ENCODE peak calls at places on chromosomes 1 and 21, in seven cellular contexts. One of them, this sample, is unnamed.
A peak's percentile ranks its signal among the peaks of the same experiment; 100 is the strongest.

GRCh38 chr1:76018045-76018444 is 56.5 kb upstream of the ST6GALNAC3 start:
- DNase-seq in PC-3: no peak
- DNase-seq in HCT116: no peak
- DNase-seq in neural progenitor cell: no peak
- DNase-seq in hepatocyte: no peak
- DNase-seq in GM23338: no peak
- DNase-seq in OCI-LY7: no peak
- DNase-seq in this sample: no peak

GRCh38 chr1:178341218-178341956 is 155.4 kb downstream of the CLEC20A start:
- DNase-seq in PC-3: peak; percentile 91
- DNase-seq in HCT116: peak; percentile 68
- DNase-seq in neural progenitor cell: peak; percentile 95
- DNase-seq in hepatocyte: peak; percentile 77
- DNase-seq in GM23338: peak; percentile 98
- DNase-seq in OCI-LY7: no peak
- DNase-seq in this sample: peak; percentile 96

GRCh38 chr1:109815809-109816791 is 52.4 kb upstream of the EPS8L3 start:
- DNase-seq in PC-3: no peak
- DNase-seq in HCT116: no peak
- DNase-seq in neural progenitor cell: no peak
- DNase-seq in hepatocyte: no peak
- DNase-seq in GM23338: no peak
- DNase-seq in OCI-LY7: peak; percentile 83
- DNase-seq in this sample: peak; percentile 43

GRCh38 chr1:109498161-109498801 is 4.4 kb downstream of the CYB561D1 start:
- DNase-seq in PC-3: peak; percentile 28
- DNase-seq in HCT116: no peak
- DNase-seq in neural progenitor cell: peak; percentile 81
- DNase-seq in hepatocyte: peak; percentile 45
- DNase-seq in GM23338: peak; percentile 84
- DNase-seq in OCI-LY7: peak; percentile 29
- DNase-seq in this sample: peak; percentile 54

GRCh38 chr21:33265664-33266049 is 510 bp upstream of the IL10RB start:
- DNase-seq in PC-3: peak; percentile 31
- DNase-seq in HCT116: no peak
- DNase-seq in neural progenitor cell: peak; percentile 45
- DNase-seq in hepatocyte: peak; percentile 56
- DNase-seq in GM23338: peak; percentile 65
- DNase-seq in OCI-LY7: peak; percentile 80
- DNase-seq in this sample: peak; percentile 28

GRCh38 chr1:202107321-202107761 is 15.4 kb upstream of the GPR37L1 start:
- DNase-seq in PC-3: peak; percentile 44
- DNase-seq in HCT116: no peak
- DNase-seq in neural progenitor cell: no peak
- DNase-seq in hepatocyte: no peak
- DNase-seq in GM23338: no peak
- DNase-seq in OCI-LY7: no peak
- DNase-seq in this sample: no peak

GRCh38 chr1:225422033-225422605 is 5.7 kb downstream of the LBR start:
- DNase-seq in PC-3: no peak
- DNase-seq in HCT116: no peak
- DNase-seq in neural progenitor cell: no peak
- DNase-seq in hepatocyte: no peak
- DNase-seq in GM23338: no peak
- DNase-seq in OCI-LY7: no peak
- DNase-seq in this sample: no peak

GRCh38 chr1:235953801-235954200 is 87.1 kb upstream of the LYST start:
- DNase-seq in PC-3: peak; percentile 48
- DNase-seq in HCT116: no peak
- DNase-seq in neural progenitor cell: no peak
- DNase-seq in hepatocyte: no peak
- DNase-seq in GM23338: no peak
- DNase-seq in OCI-LY7: no peak
- DNase-seq in this sample: peak; percentile 83

GRCh38 chr1:165884009-165884689 is 56.7 kb downstream of the UCK2 start:
- DNase-seq in PC-3: no peak
- DNase-seq in HCT116: no peak
- DNase-seq in neural progenitor cell: no peak
- DNase-seq in hepatocyte: no peak
- DNase-seq in GM23338: peak; percentile 31
- DNase-seq in OCI-LY7: no peak
- DNase-seq in this sample: no peak

GRCh38 chr1:228082260-228082974 is at the start of gene ARF1:
- DNase-seq in PC-3: peak; percentile 100
- DNase-seq in HCT116: peak; percentile 80
- DNase-seq in neural progenitor cell: peak; percentile 98
- DNase-seq in hepatocyte: peak; percentile 99
- DNase-seq in GM23338: peak; percentile 94
- DNase-seq in OCI-LY7: peak; percentile 97
- DNase-seq in this sample: peak; percentile 98

GRCh38 chr1:235079443-235079967 is 49.1 kb downstream of the TOMM20 start:
- DNase-seq in PC-3: peak; percentile 93
- DNase-seq in HCT116: peak; percentile 92
- DNase-seq in neural progenitor cell: no peak
- DNase-seq in hepatocyte: peak; percentile 77
- DNase-seq in GM23338: no peak
- DNase-seq in OCI-LY7: peak; percentile 55
- DNase-seq in this sample: peak; percentile 35

GRCh38 chr21:35909456-35910178 is 150.7 kb downstream of the SETD4 start:
- DNase-seq in PC-3: peak; percentile 7
- DNase-seq in HCT116: no peak
- DNase-seq in neural progenitor cell: no peak
- DNase-seq in hepatocyte: no peak
- DNase-seq in GM23338: peak; percentile 13
- DNase-seq in OCI-LY7: no peak
- DNase-seq in this sample: peak; percentile 9

GRCh38 chr21:33032434-33033047 is 6.8 kb downstream of the OLIG2 start:
- DNase-seq in PC-3: no peak
- DNase-seq in HCT116: no peak
- DNase-seq in neural progenitor cell: no peak
- DNase-seq in hepatocyte: no peak
- DNase-seq in GM23338: no peak
- DNase-seq in OCI-LY7: no peak
- DNase-seq in this sample: no peak

GRCh38 chr1:228101994-228102790 is 933 bp downstream of the C1orf35 start:
- DNase-seq in PC-3: peak; percentile 65
- DNase-seq in HCT116: no peak
- DNase-seq in neural progenitor cell: peak; percentile 71
- DNase-seq in hepatocyte: peak; percentile 75
- DNase-seq in GM23338: peak; percentile 66
- DNase-seq in OCI-LY7: peak; percentile 57
- DNase-seq in this sample: peak; percentile 66

GRCh38 chr21:36388835-36389234 is 3.6 kb downstream of the CHAF1B start:
- DNase-seq in PC-3: no peak
- DNase-seq in HCT116: no peak
- DNase-seq in neural progenitor cell: peak; percentile 65
- DNase-seq in hepatocyte: peak; percentile 20
- DNase-seq in GM23338: peak; percentile 88
- DNase-seq in OCI-LY7: no peak
- DNase-seq in this sample: peak; percentile 35

GRCh38 chr1:109193653-109194590 is 19.8 kb upstream of the SARS1 start:
- DNase-seq in PC-3: peak; percentile 75
- DNase-seq in HCT116: no peak
- DNase-seq in neural progenitor cell: peak; percentile 47
- DNase-seq in hepatocyte: peak; percentile 59
- DNase-seq in GM23338: peak; percentile 69
- DNase-seq in OCI-LY7: peak; percentile 70
- DNase-seq in this sample: peak; percentile 51

GRCh38 chr1:246176126-246177024 is 330.7 kb downstream of the SMYD3 start:
- DNase-seq in PC-3: peak; percentile 22
- DNase-seq in HCT116: no peak
- DNase-seq in neural progenitor cell: no peak
- DNase-seq in hepatocyte: no peak
- DNase-seq in GM23338: no peak
- DNase-seq in OCI-LY7: no peak
- DNase-seq in this sample: no peak

GRCh38 chr1:213669964-213670691 is 317.6 kb upstream of the PROX1 start:
- DNase-seq in PC-3: no peak
- DNase-seq in HCT116: no peak
- DNase-seq in neural progenitor cell: no peak
- DNase-seq in hepatocyte: no peak
- DNase-seq in GM23338: peak; percentile 86
- DNase-seq in OCI-LY7: peak; percentile 78
- DNase-seq in this sample: no peak

GRCh38 chr1:25879675-25880074 is 4.2 kb upstream of the PAQR7 start:
- DNase-seq in PC-3: no peak
- DNase-seq in HCT116: no peak
- DNase-seq in neural progenitor cell: no peak
- DNase-seq in hepatocyte: no peak
- DNase-seq in GM23338: no peak
- DNase-seq in OCI-LY7: no peak
- DNase-seq in this sample: no peak

GRCh38 chr1:156346636-156347035 is 8.3 kb downstream of the TSACC start:
- DNase-seq in PC-3: no peak
- DNase-seq in HCT116: no peak
- DNase-seq in neural progenitor cell: no peak
- DNase-seq in hepatocyte: no peak
- DNase-seq in GM23338: peak; percentile 56
- DNase-seq in OCI-LY7: no peak
- DNase-seq in this sample: peak; percentile 77

GRCh38 chr21:19501115-19501514 is 1097.5 kb upstream of the TMPRSS15 start:
- DNase-seq in PC-3: no peak
- DNase-seq in HCT116: no peak
- DNase-seq in neural progenitor cell: no peak
- DNase-seq in hepatocyte: no peak
- DNase-seq in GM23338: no peak
- DNase-seq in OCI-LY7: no peak
- DNase-seq in this sample: no peak

GRCh38 chr1:162612606-162613400 is 19.5 kb upstream of the DDR2 start:
- DNase-seq in PC-3: no peak
- DNase-seq in HCT116: no peak
- DNase-seq in neural progenitor cell: no peak
- DNase-seq in hepatocyte: no peak
- DNase-seq in GM23338: no peak
- DNase-seq in OCI-LY7: no peak
- DNase-seq in this sample: peak; percentile 80

GRCh38 chr1:21491483-21492170 is 17.6 kb upstream of the ALPL start:
- DNase-seq in PC-3: no peak
- DNase-seq in HCT116: no peak
- DNase-seq in neural progenitor cell: no peak
- DNase-seq in hepatocyte: no peak
- DNase-seq in GM23338: no peak
- DNase-seq in OCI-LY7: no peak
- DNase-seq in this sample: no peak

DNA sequence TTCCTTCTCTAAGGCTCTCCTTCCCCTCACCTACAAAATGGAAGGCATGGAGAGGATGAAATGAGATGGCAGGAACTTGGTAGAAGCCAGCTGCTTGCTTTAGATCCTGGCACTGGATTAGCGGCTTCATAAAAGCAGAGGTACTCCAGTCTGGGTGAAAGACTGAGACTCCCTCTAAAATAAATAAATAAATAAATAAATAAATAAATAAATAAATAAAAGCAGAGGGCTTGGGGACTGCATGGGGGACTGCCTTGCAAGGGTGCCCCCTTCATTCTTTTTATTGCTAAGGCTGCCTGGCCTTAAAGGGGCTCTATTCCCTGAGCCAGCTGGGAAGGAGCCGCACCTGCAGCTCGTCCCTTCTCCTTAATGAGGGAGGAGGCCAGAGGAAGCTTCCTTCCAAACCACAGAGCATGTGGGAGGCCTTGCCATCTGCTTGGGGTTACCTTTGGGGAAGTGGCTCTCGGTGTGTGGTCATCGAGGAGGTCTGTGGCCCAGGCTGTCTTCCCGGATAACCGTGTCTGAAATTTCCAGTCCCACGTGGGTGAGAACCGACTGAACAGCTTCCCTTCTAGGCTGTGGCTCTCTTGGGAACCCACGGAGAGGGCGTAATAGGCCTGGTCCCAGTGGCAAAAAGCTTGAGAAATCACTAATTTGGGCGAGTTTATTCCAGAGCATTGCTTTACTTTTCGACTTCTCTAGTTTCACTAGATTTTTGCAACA is 2.0 kb upstream of the ATP13A2 start:
- DNase-seq in PC-3: no peak
- DNase-seq in HCT116: no peak
- DNase-seq in neural progenitor cell: peak; percentile 23
- DNase-seq in hepatocyte: no peak
- DNase-seq in GM23338: no peak
- DNase-seq in OCI-LY7: no peak
- DNase-seq in this sample: no peak
- H2AFZ ChIP-seq in PC-3: no peak overlapping the region
- H2AFZ ChIP-seq in HCT116: no peak overlapping the region
- H2AFZ ChIP-seq in neural progenitor cell: peak overlapping the region; percentile 22
- H2AFZ ChIP-seq in hepatocyte: no peak overlapping the region
- H2AFZ ChIP-seq in GM23338: no peak overlapping the region
- H2AFZ ChIP-seq in OCI-LY7: no peak overlapping the region
- H2AFZ ChIP-seq in this sample: no peak overlapping the region

GRCh38 chr1:117121589-117122296 is at the start of gene TRIM45:
- DNase-seq in PC-3: peak; percentile 97
- DNase-seq in HCT116: peak; percentile 90
- DNase-seq in neural progenitor cell: peak; percentile 98
- DNase-seq in hepatocyte: peak; percentile 97
- DNase-seq in GM23338: peak; percentile 96
- DNase-seq in OCI-LY7: no peak
- DNase-seq in this sample: peak; percentile 99

GRCh38 chr1:117120774-117121588 is 568 bp downstream of the TRIM45 start:
- DNase-seq in PC-3: no peak
- DNase-seq in HCT116: no peak
- DNase-seq in neural progenitor cell: peak; percentile 23
- DNase-seq in hepatocyte: peak; percentile 17
- DNase-seq in GM23338: peak; percentile 66
- DNase-seq in OCI-LY7: no peak
- DNase-seq in this sample: peak; percentile 81

GRCh38 chr1:117118101-117118500 is 3.4 kb downstream of the TRIM45 start:
- DNase-seq in PC-3: no peak
- DNase-seq in HCT116: no peak
- DNase-seq in neural progenitor cell: no peak
- DNase-seq in hepatocyte: no peak
- DNase-seq in GM23338: no peak
- DNase-seq in OCI-LY7: no peak
- DNase-seq in this sample: no peak

GRCh38 chr1:117123274-117123673 is 1.7 kb upstream of the TRIM45 start:
- DNase-seq in PC-3: no peak
- DNase-seq in HCT116: no peak
- DNase-seq in neural progenitor cell: no peak
- DNase-seq in hepatocyte: no peak
- DNase-seq in GM23338: no peak
- DNase-seq in OCI-LY7: no peak
- DNase-seq in this sample: no peak

GRCh38 chr1:117122297-117123025 is 912 bp upstream of the TRIM45 start:
- DNase-seq in PC-3: no peak
- DNase-seq in HCT116: no peak
- DNase-seq in neural progenitor cell: peak; percentile 63
- DNase-seq in hepatocyte: no peak
- DNase-seq in GM23338: no peak
- DNase-seq in OCI-LY7: no peak
- DNase-seq in this sample: no peak
- TF ChIP-seq EZH2phosphoT487 in PC-3: no peak
- TF ChIP-seq EZH2phosphoT487 in HCT116: no peak
- TF ChIP-seq EZH2phosphoT487 in neural progenitor cell: no peak
- TF ChIP-seq EZH2phosphoT487 in hepatocyte: no peak
- TF ChIP-seq EZH2phosphoT487 in GM23338: no peak
- TF ChIP-seq EZH2phosphoT487 in OCI-LY7: no peak
- TF ChIP-seq EZH2phosphoT487 in this sample: no peak

GRCh38 chr1:115668579-115668978 is 26.8 kb downstream of the VANGL1 start:
- DNase-seq in PC-3: peak; percentile 60
- DNase-seq in HCT116: peak; percentile 66
- DNase-seq in neural progenitor cell: no peak
- DNase-seq in hepatocyte: no peak
- DNase-seq in GM23338: no peak
- DNase-seq in OCI-LY7: no peak
- DNase-seq in this sample: peak; percentile 22
- H3K27ac ChIP-seq in PC-3: peak overlapping the region; percentile 94
- H3K27ac ChIP-seq in HCT116: peak overlapping the region; percentile 81
- H3K27ac ChIP-seq in neural progenitor cell: no peak overlapping the region
- H3K27ac ChIP-seq in hepatocyte: peak overlapping the region; percentile 91
- H3K27ac ChIP-seq in GM23338: no peak overlapping the region
- H3K27ac ChIP-seq in OCI-LY7: no peak overlapping the region
- H3K27ac ChIP-seq in this sample: peak overlapping the region; percentile 35

GRCh38 chr1:191142748-191143147 is 665.1 kb upstream of the BRINP3 start:
- DNase-seq in PC-3: no peak
- DNase-seq in HCT116: no peak
- DNase-seq in neural progenitor cell: no peak
- DNase-seq in hepatocyte: no peak
- DNase-seq in GM23338: no peak
- DNase-seq in OCI-LY7: no peak
- DNase-seq in this sample: no peak
- H2AFZ ChIP-seq in PC-3: no peak overlapping the region
- H2AFZ ChIP-seq in HCT116: no peak overlapping the region
- H2AFZ ChIP-seq in neural progenitor cell: peak overlapping the region; percentile 27
- H2AFZ ChIP-seq in hepatocyte: no peak overlapping the region
- H2AFZ ChIP-seq in GM23338: peak overlapping the region; percentile 72
- H2AFZ ChIP-seq in OCI-LY7: no peak overlapping the region
- H2AFZ ChIP-seq in this sample: no peak overlapping the region

This sample was measured in GM23248.